ENCODE peak calls at places on chromosomes 3 and 15, in seven cellular contexts. G, H, E, L, A, T and K are unnamed samples.
A peak's percentile ranks its signal among the peaks of the same experiment; 100 is the strongest.

GRCh38 chr15:101676965-101677364 is 24.8 kb upstream of the TM2D3 start:
- DNase-seq in L (no peak), E (no peak), H (no peak), A (no peak), T (no peak), G (no peak), K (no peak)

GRCh38 chr15:86183765-86184491 is 104.3 kb downstream of the AGBL1 start:
- DNase-seq in H (no peak), E (no peak), A (no peak), G (no peak), L (no peak), T (peak; percentile 77), K (no peak)

GRCh38 chr3:185701891-185702563 is 115.9 kb downstream of the SENP2 start:
- DNase-seq in T (no peak), E (no peak), H (no peak), G (no peak), A (no peak), L (no peak), K (no peak)

GRCh38 chr15:74265046-74265639 is 29.0 kb downstream of the CCDC33 start:
- DNase-seq in E (no peak), G (no peak), L (peak; percentile 79), H (no peak), T (peak; percentile 53), A (no peak), K (no peak)

GRCh38 chr15:86829251-86829650 is 749.6 kb downstream of the AGBL1 start:
- DNase-seq in L (no peak), T (no peak), E (no peak), A (no peak), G (no peak), H (no peak), K (no peak)

GRCh38 chr15:31400222-31400927 is 73.7 kb downstream of the KLF13 start:
- DNase-seq in H (no peak), L (no peak), T (no peak), E (no peak), G (no peak), A (no peak), K (no peak)

GRCh38 chr3:31103623-31104180 is 209.2 kb upstream of the GADL1 start:
- DNase-seq in H (no peak), G (no peak), A (no peak), E (no peak), L (no peak), T (no peak), K (no peak)

GRCh38 chr3:5016218-5017161 is 37.3 kb downstream of the BHLHE40 start:
- DNase-seq in A (peak; percentile 17), H (peak; percentile 42), T (no peak), G (no peak), E (peak; percentile 59), L (peak; percentile 82), K (peak; percentile 78)

GRCh38 chr3:1848935-1849334 is 249.7 kb upstream of the CNTN4 start:
- DNase-seq in G (no peak), L (no peak), H (no peak), A (no peak), T (no peak), E (no peak), K (no peak)

GRCh38 chr3:12750223-12750622 is 8.8 kb downstream of the TMEM40 start:
- DNase-seq in G (no peak), H (no peak), T (no peak), L (no peak), A (no peak), E (peak; percentile 72), K (no peak)

GRCh38 chr3:101966202-101966722 is 116.9 kb downstream of the NFKBIZ start:
- DNase-seq in G (no peak), H (no peak), E (no peak), T (no peak), A (no peak), L (no peak), K (no peak)

GRCh38 chr3:154122912-154123559 is 1.8 kb downstream of the ARHGEF26 start:
- DNase-seq in T (no peak), L (peak; percentile 43), H (no peak), A (no peak), E (no peak), G (no peak), K (no peak)

GRCh38 chr3:196111939-196112386 is 30.1 kb upstream of the TFRC start:
- DNase-seq in L (no peak), E (no peak), H (no peak), T (no peak), A (no peak), G (no peak), K (no peak)

GRCh38 chr15:96223939-96224338 is 106.6 kb upstream of the NR2F2 start:
- DNase-seq in H (no peak), A (no peak), L (no peak), G (no peak), T (no peak), E (no peak), K (no peak)

GRCh38 chr15:100918690-100919480 is at the start of gene LRRK1:
- DNase-seq in L (peak; percentile 56), E (no peak), H (no peak), G (peak; percentile 28), T (peak; percentile 61), A (no peak), K (no peak)

GRCh38 chr3:126021224-126021623 is 52.2 kb downstream of the ROPN1B start:
- DNase-seq in T (no peak), G (no peak), H (no peak), A (no peak), E (no peak), L (no peak), K (no peak)

DNA sequence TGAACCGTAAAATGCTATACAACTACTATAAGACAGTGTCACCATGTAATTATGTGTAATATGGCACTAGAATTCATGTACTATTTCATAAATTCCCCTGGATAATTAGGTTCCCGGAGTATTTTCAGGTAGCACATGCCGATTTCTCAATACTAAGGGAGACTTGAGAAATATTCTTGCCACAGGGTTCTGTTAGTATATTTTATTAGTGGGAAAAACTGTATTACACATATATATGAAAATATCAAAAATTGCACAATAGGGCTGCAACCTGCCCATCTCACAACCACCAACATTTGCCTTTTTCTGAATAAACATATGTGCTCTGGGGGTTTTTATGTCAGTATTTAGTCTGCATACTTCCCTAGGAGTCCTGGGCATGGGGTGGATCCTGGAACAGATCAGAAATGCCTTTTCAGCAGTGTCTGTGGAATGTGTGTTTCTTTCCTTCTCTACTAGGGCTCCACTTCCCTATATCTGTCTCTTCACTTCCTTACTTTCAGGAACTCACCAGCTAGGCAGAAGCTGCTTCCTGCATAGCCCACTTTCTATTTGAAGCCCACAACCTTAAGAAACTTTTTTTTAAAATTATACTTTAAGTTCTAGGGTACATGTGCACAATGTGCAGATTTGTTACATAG is 87.5 kb downstream of the RPL39L start:
- DNase-seq in G (no peak), A (no peak), H (no peak), L (no peak), E (no peak), T (no peak), K (no peak)
- H3K9me3 ChIP-seq in G (no peaks in the 10 kb centered on the region), A (no peaks in the 10 kb centered on the region), H (no peaks in the 10 kb centered on the region), L (no peaks in the 10 kb centered on the region), E (no peaks in the 10 kb centered on the region), T (peaks cover 8% of the 10 kb centered on the region), K (no peaks in the 10 kb centered on the region)

DNA sequence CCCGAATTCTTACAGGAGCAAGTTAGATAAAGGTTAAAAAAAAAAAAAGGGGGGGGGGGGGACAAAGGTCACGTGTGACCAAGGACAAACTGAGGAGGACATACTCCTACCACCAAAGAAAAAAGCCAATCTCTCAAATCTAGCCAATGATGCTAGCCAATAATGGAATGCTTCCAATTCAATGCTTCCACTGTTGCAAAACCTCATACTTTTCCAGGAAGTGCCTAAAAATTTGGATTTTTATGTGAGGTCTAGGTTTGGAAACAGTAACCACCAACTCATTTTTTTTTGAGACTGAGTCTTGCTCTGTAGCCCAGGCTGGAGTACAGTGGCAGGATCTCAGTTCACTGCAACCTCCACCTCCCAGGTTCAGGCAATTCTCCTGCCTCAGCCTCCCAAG is 11.4 kb downstream of the MSL2 start:
- DNase-seq in E (no peak), T (no peak), L (no peak), A (no peak), G (no peak), H (no peak), K (no peak)
- H3K9me3 ChIP-seq in E (no peaks in the 10 kb centered on the region), T (no peaks in the 10 kb centered on the region), L (no peaks in the 10 kb centered on the region), A (no peaks in the 10 kb centered on the region), G (no peaks in the 10 kb centered on the region), H (no peaks in the 10 kb centered on the region), K (no peaks in the 10 kb centered on the region)

DNA sequence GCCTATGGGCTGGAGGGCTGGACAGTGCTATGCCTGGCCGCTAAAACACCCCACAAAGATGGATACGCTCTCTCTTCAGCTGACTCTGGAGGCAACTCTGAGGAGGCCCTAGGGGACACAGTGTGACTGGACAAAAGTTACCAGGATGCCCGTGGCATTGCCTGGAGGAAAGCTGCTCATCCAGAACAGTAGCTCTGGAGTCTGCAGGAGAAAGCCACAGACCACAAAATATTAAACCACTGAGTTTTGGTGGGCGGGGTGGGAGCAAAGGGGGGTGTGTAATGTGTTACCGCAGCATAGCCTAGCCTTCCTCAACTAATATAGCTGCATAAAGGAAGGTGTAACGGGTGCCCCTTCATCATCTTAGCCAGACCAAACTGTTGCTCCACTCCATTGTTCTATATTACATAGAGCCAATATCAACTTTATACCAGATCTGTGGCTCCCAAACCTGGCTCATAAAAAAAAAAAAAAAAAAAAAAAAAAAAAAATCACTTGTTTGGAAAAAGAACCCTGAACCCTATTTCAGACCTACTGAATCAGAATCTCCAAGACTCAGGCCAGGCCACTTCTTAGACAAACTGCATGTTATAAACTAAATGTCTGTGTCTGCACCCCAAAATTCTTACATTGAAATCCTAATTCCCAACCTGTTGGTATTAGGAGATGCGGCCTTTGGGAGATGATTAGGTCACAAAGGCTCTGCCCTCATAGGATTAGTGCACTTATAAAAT is 132.6 kb downstream of the TNIK start:
- DNase-seq in T (no peak), G (no peak), A (no peak), E (no peak), L (no peak), H (no peak), K (no peak)
- H3K9me3 ChIP-seq in T (no peaks in the 10 kb centered on the region), G (no peaks in the 10 kb centered on the region), A (no peaks in the 10 kb centered on the region), E (no peaks in the 10 kb centered on the region), L (no peaks in the 10 kb centered on the region), H (no peaks in the 10 kb centered on the region), K (no peaks in the 10 kb centered on the region)

GRCh38 chr3:169675091-169675490 is 11.6 kb upstream of the MECOM start:
- DNase-seq in E (no peak), A (no peak), H (no peak), G (no peak), L (no peak), T (no peak), K (no peak)

GRCh38 chr3:169669816-169670215 is 6.3 kb upstream of the MECOM start:
- DNase-seq in L (no peak), G (no peak), E (no peak), T (no peak), H (no peak), A (no peak), K (no peak)

GRCh38 chr3:169676925-169677537 is 13.5 kb upstream of the MECOM start:
- DNase-seq in E (no peak), G (no peak), H (no peak), L (no peak), A (no peak), T (no peak), K (no peak)

GRCh38 chr3:169674090-169674489 is 10.6 kb upstream of the MECOM start:
- DNase-seq in H (no peak), E (no peak), T (no peak), A (no peak), L (no peak), G (no peak), K (no peak)

DNA sequence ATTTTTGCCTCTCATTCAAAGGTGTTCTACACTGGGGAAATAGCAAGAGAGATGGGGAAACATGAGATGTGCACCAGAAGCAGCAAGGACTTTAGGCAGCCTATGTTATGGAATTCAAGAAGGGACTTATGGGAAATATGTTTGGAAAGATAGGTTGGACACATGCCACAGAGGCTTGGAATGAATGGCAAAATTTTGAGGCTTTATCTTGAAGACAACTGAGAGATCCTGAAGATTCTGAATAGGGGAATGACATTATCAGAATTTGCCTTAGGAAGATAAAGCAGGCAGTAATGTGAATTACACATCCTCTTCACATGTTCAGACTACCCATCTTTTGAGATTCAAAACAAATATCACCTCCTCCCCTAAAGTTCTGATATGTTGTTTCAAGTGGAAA is 10.0 kb upstream of the MECOM start:
- DNase-seq in E (no peak), G (no peak), L (no peak), A (no peak), T (no peak), H (no peak), K (no peak)
- H3K9me3 ChIP-seq in E (no peaks in the 10 kb centered on the region), G (no peaks in the 10 kb centered on the region), L (peaks cover 12% of the 10 kb centered on the region), A (no peaks in the 10 kb centered on the region), T (peaks cover 16% of the 10 kb centered on the region), H (no peaks in the 10 kb centered on the region), K (no peaks in the 10 kb centered on the region)